ENCODE peak calls at places on chromosomes 7 and 10, in four cellular contexts. O, L, V and P are unnamed samples.

GRCh38 chr7:42915356-42915755 is 3.5 kb upstream of the C7orf25 start:
- DNase-seq in O (no peak), V (no peak), L (no peak), P (peak; percentile 39)

GRCh38 chr10:122098924-122099323 is 110.0 kb downstream of the TACC2 start:
- DNase-seq in V (no peak), L (no peak), O (no peak), P (no peak)

GRCh38 chr7:120714945-120715344 is 143.0 kb downstream of the TSPAN12 start:
- DNase-seq in O (no peak), V (no peak), L (no peak), P (no peak)

GRCh38 chr7:110119883-110120581 is 970.9 kb upstream of the LRRN3 start:
- DNase-seq in L (no peak), O (no peak), V (no peak), P (peak; percentile 18)

GRCh38 chr7:66626236-66626957 is 2.3 kb upstream of the KCTD7 start:
- DNase-seq in O (no peak), V (no peak), L (peak; percentile 55), P (peak; percentile 80)

GRCh38 chr10:47363781-47364180 is 15.6 kb downstream of the RBP3 start:
- DNase-seq in O (no peak), L (no peak), V (no peak), P (no peak)

GRCh38 chr10:31404640-31405039 is 85.6 kb downstream of the ZEB1 start:
- DNase-seq in L (peak; percentile 54), V (no peak), O (peak; percentile 9), P (peak; percentile 27)

GRCh38 chr10:13439771-13440708 is 88.8 kb downstream of the BEND7 start:
- DNase-seq in L (peak; percentile 20), O (peak; percentile 87), V (peak; percentile 84), P (no peak)

GRCh38 chr10:124522903-124523260 is 61.3 kb downstream of the LHPP start:
- DNase-seq in V (no peak), O (no peak), L (peak; percentile 46), P (no peak)

GRCh38 chr10:124523301-124523871 is 61.8 kb downstream of the LHPP start:
- DNase-seq in L (no peak), O (no peak), V (no peak), P (no peak)

GRCh38 chr10:124524991-124525653 is 63.5 kb downstream of the LHPP start:
- DNase-seq in V (no peak), L (no peak), O (peak; percentile 71), P (no peak)

GRCh38 chr10:124522131-124522902 is 60.7 kb downstream of the LHPP start:
- DNase-seq in L (no peak), V (no peak), O (no peak), P (no peak)

GRCh38 chr10:124523886-124524285 is 62.3 kb downstream of the LHPP start:
- DNase-seq in O (no peak), L (no peak), V (no peak), P (no peak)
- TF ChIP-seq RFX5 in O (no peak), L (no peak), V (no peak), P (no peak)

DNA sequence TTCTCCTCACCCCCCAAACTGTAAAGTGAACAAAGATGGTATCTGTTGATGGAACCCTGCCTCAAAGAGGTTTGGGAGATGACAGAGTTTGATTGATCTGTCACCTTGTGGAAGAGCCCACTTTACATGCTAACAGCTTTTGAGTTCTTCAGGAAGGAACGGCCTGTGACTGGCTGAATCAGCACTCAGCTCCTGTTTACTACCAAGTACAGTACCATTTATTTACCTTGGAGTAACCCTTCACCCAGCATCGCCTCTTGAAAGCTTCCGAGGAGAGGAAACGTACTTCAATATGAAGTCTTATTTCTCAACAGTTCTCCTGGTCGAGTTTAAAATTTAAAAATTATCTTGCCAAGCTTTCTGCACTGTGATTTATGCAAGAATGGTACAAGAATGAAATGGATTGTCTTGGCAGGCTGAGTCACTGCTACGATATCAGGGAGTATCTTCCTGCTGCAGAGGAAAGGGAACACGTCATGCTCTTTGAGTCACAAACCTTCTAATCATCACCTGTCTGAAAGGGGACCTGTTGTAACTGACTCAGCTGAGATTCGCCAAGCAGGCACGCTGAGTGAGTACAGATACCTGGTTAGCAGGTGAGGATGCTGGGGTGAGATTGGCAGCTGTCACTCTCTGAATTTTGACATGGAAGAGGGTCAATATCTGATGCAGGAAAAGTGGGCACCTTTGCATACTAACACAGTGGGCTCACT is 30.1 kb downstream of the KLF6 start:
- DNase-seq in L (peak; percentile 60), O (no peak), V (peak; percentile 27), P (peak; percentile 96)
- H3K9ac ChIP-seq in L (peak overlapping the region; percentile 6), O (peak overlapping the region; percentile 31), V (no peak overlapping the region), P (no peak overlapping the region)

GRCh38 chr7:54345746-54346145 is 196.4 kb upstream of the VSTM2A start:
- DNase-seq in V (no peak), L (no peak), O (no peak), P (no peak)

GRCh38 chr7:54336800-54337199 is 205.4 kb upstream of the VSTM2A start:
- DNase-seq in O (no peak), V (no peak), L (no peak), P (no peak)

GRCh38 chr7:54339074-54339473 is 203.1 kb upstream of the VSTM2A start:
- DNase-seq in O (peak; percentile 70), L (no peak), V (no peak), P (no peak)

GRCh38 chr7:54343511-54343910 is 198.7 kb upstream of the VSTM2A start:
- DNase-seq in L (no peak), O (no peak), V (no peak), P (no peak)

DNA sequence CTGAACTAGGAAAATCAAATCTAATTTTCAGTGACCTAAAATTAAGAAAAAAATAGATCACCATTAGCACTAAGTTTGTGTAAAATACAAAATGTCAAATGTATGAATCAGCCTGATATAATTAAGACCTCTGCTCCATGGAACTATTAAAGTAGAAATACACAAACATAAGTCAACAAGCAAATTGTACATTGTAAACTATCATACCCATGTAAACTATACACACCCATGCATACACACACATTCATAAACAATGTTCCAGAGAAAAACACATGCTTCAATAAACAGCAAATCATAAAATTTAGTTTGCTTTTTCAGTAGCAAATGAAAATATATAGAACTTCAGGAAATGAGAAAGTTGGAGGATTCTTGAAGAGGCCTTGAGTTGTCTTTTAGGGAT is 199.7 kb upstream of the VSTM2A start:
- DNase-seq in V (no peak), L (no peak), O (no peak), P (no peak)
- TF ChIP-seq MXI1 in V (no peak), L (no peak), O (no peak), P (no peak)

DNA sequence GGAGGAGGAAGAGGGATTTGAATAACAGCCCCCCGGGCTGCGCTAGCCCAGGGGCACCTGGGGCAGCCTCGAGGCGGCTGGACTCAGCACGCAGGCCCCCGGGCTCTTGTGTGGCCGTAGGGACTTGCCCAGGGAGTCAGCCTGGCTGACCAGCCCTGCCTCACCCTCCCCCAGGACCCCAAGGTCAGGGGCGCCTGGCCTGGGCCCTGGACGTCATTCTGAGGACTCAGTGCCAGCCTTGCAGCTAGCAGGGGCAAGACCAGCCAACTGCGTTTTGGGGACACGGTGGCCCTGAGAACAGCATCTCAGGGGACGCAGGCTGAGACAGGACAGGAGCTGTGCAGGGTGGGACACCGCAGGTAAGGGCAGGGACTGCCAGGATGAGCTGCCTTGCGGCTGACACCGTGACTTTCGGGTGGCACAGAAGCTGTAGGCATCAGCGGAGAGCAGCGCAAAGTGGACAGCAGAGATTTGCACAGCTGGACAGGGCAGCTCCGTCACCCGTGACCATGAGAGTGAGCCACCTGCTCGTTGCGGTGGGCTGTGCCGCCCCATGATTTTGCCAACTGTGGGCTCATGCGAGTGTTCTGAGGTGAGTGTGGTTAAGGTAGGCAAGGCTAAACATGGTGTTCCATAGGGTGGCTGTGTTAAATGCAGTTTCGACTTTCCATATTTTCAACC is 48.1 kb upstream of the UBE3C start:
- DNase-seq in L (no peak), O (no peak), V (peak; percentile 6), P (no peak)
- TF ChIP-seq RFX5 in L (no peak), O (no peak), V (no peak), P (no peak)

GRCh38 chr10:117653170-117653515 is 110.6 kb downstream of the EMX2 start:
- DNase-seq in O (no peak), L (peak; percentile 8), V (no peak), P (peak; percentile 60)
- H3K9ac ChIP-seq in O (no peak overlapping the region), L (no peak overlapping the region), V (no peak overlapping the region), P (no peak overlapping the region)

GRCh38 chr7:3955751-3956696 is 655.0 kb downstream of the SDK1 start:
- DNase-seq in V (no peak), L (no peak), O (no peak), P (peak; percentile 65)
- TF ChIP-seq MXI1 in V (no peak), L (no peak), O (no peak), P (no peak)

DNA sequence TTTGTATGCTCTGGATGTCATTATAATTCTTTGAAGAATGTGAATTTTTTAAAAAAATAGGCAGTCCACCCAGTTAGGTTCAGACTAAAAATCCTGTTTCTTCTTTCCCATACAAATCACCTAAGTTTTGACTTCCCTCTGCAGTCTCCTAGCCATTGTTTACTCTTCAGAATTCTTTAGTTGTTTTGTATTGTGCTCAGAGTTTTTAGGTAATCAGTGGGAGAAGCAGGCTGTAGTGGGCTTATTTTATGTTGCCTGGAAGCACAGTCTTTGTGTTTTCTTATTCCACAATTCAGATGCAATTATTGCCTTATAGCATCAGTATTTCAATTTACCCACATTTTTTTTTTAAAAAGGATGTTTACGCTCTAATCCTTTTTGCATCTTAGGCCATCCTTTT is 94.9 kb downstream of the AKAP9 start:
- DNase-seq in L (no peak), O (no peak), V (no peak), P (no peak)
- TF ChIP-seq RFX5 in L (no peak), O (no peak), V (no peak), P (no peak)

GRCh38 chr10:52900564-52900963 is 128.0 kb upstream of the MBL2 start:
- DNase-seq in V (no peak), O (no peak), L (no peak), P (no peak)
- H3K9ac ChIP-seq in V (no peak overlapping the region), O (no peak overlapping the region), L (no peak overlapping the region), P (no peak overlapping the region)

GRCh38 chr7:46003896-46004875 is 83.1 kb upstream of the IGFBP3 start:
- DNase-seq in O (no peak), V (no peak), L (no peak), P (peak; percentile 97)
- TF ChIP-seq MXI1 in O (no peak), V (no peak), L (no peak), P (no peak)

DNA sequence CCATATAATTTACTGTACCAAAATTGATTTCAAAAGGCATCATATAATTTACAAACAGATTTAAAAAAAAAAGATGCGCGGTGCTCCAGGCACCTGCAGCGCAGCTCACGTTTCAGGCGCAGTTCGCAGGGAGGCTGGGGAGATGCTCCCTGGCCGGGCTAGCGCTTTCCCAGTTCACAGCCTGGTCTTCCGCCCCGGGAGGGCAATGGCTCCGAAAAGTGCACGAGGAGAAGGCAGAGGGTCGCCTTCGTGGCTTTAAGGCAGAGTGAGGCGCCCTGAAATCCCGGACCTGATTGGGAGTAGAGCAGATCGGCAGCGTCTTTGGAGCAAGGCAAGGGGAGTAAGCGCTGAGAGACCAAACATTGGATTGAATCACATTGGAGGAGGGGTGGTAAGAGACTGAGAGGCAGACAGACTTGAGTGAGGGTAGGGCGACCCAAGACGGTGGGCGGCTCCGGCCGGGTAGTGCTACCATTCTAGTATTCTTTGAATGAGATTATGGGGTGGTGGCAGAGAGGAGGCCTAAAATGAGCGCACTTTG is 1.5 kb downstream of the NEUROG3 start:
- DNase-seq in V (no peak), L (no peak), O (peak; percentile 35), P (no peak)
- TF ChIP-seq RFX5 in V (no peak), L (no peak), O (no peak), P (no peak)